ENCODE peak calls at places on chromosomes 12 and 14, in four cellular contexts. V, O, A and Z are unnamed samples.
A peak's percentile ranks its signal among the peaks of the same experiment; 100 is the strongest.

GRCh38 chr12:76266797-76267196 is 81.4 kb downstream of the BBS10 start:
- DNase-seq in V (no peak), O (no peak), A (no peak), Z (peak; percentile 96)

GRCh38 chr12:132204064-132204821 is 60.0 kb downstream of the NOC4L start:
- DNase-seq in A (no peak), O (no peak), V (no peak), Z (no peak)

GRCh38 chr14:21768116-21768874 is 94.7 kb upstream of the OR4E1 start:
- DNase-seq in O (peak; percentile 11), A (no peak), V (peak; percentile 42), Z (no peak)

GRCh38 chr12:32906407-32907165 is 10.0 kb upstream of the PKP2 start:
- DNase-seq in O (no peak), A (no peak), V (no peak), Z (no peak)

GRCh38 chr12:31362115-31362758 is 36.3 kb upstream of the SINHCAF start:
- DNase-seq in O (no peak), A (no peak), V (peak; percentile 33), Z (no peak)

GRCh38 chr12:122803937-122804336 is 29.6 kb downstream of the CCDC62 start:
- DNase-seq in A (no peak), V (no peak), O (no peak), Z (no peak)

GRCh38 chr12:91900971-91901370 is 244.7 kb downstream of the BTG1 start:
- DNase-seq in O (no peak), A (no peak), V (no peak), Z (no peak)

GRCh38 chr12:49098035-49098451 is 3.4 kb upstream of the DHH start:
- DNase-seq in A (no peak), O (peak; percentile 78), V (peak; percentile 76), Z (no peak)

GRCh38 chr14:25090716-25091454 is 40.9 kb upstream of the STXBP6 start:
- DNase-seq in A (no peak), O (no peak), V (peak; percentile 17), Z (no peak)

GRCh38 chr12:53976172-53976822 is 1.5 kb upstream of the HOTAIR start:
- DNase-seq in A (no peak), V (no peak), O (no peak), Z (no peak)

GRCh38 chr14:51004801-51005526 is 60.7 kb upstream of the PYGL start:
- DNase-seq in O (no peak), V (no peak), A (no peak), Z (no peak)

GRCh38 chr14:24171422-24172260 is at the start of gene REC8:
- DNase-seq in O (peak; percentile 97), A (peak; percentile 65), V (peak; percentile 94), Z (no peak)

GRCh38 chr12:64673490-64674169 is 63.3 kb downstream of the RASSF3 start:
- DNase-seq in O (peak; percentile 37), A (no peak), V (peak; percentile 24), Z (no peak)

GRCh38 chr14:48247972-48248371 is 572.6 kb upstream of the MDGA2 start:
- DNase-seq in O (no peak), A (no peak), V (no peak), Z (no peak)

GRCh38 chr12:107580750-107581529 is 104.7 kb upstream of the PWP1 start:
- DNase-seq in O (peak; percentile 67), V (peak; percentile 9), A (no peak), Z (no peak)

GRCh38 chr12:109264095-109264942 is 44.8 kb downstream of the FOXN4 start:
- DNase-seq in O (peak; percentile 90), V (peak; percentile 75), A (peak; percentile 77), Z (peak; percentile 68)

GRCh38 chr12:66290716-66291200 is 11.5 kb upstream of the HELB start:
- DNase-seq in V (no peak), O (no peak), A (no peak), Z (no peak)

GRCh38 chr14:56367416-56367815 is 212.2 kb upstream of the TMEM260 start:
- DNase-seq in A (no peak), V (no peak), O (no peak), Z (no peak)

GRCh38 chr14:81436296-81437138 is 36.4 kb upstream of the STON2 start:
- DNase-seq in V (peak; percentile 83), O (peak; percentile 97), A (peak; percentile 82), Z (peak; percentile 62)

GRCh38 chr14:100860556-100861187 is 34.8 kb downstream of the MEG3 start:
- DNase-seq in A (no peak), O (no peak), V (no peak), Z (no peak)

GRCh38 chr12:2306012-2306411 is 253.2 kb downstream of the CACNA1C start:
- DNase-seq in O (no peak), V (no peak), A (no peak), Z (no peak)

GRCh38 chr12:67460388-67460787 is 188.2 kb upstream of the DYRK2 start:
- DNase-seq in O (no peak), A (no peak), V (no peak), Z (no peak)

GRCh38 chr12:118061876-118062791 is 1.2 kb upstream of the WSB2 start:
- DNase-seq in A (peak; percentile 15), O (peak; percentile 62), V (peak; percentile 35), Z (no peak)

GRCh38 chr14:94559638-94560290 is 1.5 kb upstream of the SERPINA4 start:
- DNase-seq in V (no peak), A (no peak), O (no peak), Z (peak; percentile 72)

GRCh38 chr12:19190292-19191031 is 60.9 kb downstream of the PLEKHA5 start:
- DNase-seq in A (no peak), O (no peak), V (no peak), Z (no peak)

GRCh38 chr14:91727121-91727520 is 4.8 kb downstream of the CATSPERB start:
- DNase-seq in O (no peak), A (no peak), V (no peak), Z (no peak)

GRCh38 chr12:115354007-115354452 is 670.1 kb upstream of the TBX3 start:
- DNase-seq in V (no peak), O (no peak), A (peak; percentile 18), Z (peak; percentile 72)

GRCh38 chr12:6368906-6369525 is 6.3 kb downstream of the SCNN1A start:
- DNase-seq in V (no peak), A (no peak), O (no peak), Z (no peak)

GRCh38 chr14:57725399-57726077 is 140.4 kb downstream of the SLC35F4 start:
- DNase-seq in O (no peak), V (no peak), A (no peak), Z (no peak)

GRCh38 chr12:46363582-46364299 is 8.8 kb downstream of the SLC38A2 start:
- DNase-seq in V (no peak), A (no peak), O (no peak), Z (no peak)
- H3K36me3 ChIP-seq in V (peaks cover 100% of the 10 kb centered on the region), A (peaks cover 86% of the 10 kb centered on the region), O (peaks cover 100% of the 10 kb centered on the region), Z (peaks cover 16% of the 10 kb centered on the region)

DNA sequence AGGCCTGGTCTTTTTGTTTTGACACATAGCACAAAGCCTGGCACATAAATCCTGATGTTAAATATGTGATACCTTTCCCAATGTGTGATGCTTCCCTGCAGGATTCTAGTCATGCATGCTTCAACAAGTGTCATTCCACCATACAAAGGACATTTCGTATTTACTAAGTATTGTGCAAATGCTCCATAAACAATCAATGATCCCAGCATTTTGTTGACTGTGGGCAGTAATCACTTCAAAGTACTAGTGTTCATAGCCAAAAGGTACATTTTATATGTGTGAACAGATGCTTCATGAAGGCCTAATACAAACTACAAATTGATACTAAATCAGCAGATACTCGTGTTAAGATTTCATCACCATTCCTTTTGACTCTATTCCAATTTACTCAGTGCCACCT is 4.4 kb downstream of the CCNB1IP1 start:
- DNase-seq in O (no peak), V (no peak), A (no peak), Z (no peak)
- H3K36me3 ChIP-seq in O (peaks cover 42% of the 10 kb centered on the region), V (peaks cover 71% of the 10 kb centered on the region), A (peaks cover 24% of the 10 kb centered on the region), Z (no peaks in the 10 kb centered on the region)

GRCh38 chr12:68727776-68728175 is 18.2 kb upstream of the SLC35E3 start:
- DNase-seq in O (no peak), A (no peak), V (no peak), Z (no peak)

DNA sequence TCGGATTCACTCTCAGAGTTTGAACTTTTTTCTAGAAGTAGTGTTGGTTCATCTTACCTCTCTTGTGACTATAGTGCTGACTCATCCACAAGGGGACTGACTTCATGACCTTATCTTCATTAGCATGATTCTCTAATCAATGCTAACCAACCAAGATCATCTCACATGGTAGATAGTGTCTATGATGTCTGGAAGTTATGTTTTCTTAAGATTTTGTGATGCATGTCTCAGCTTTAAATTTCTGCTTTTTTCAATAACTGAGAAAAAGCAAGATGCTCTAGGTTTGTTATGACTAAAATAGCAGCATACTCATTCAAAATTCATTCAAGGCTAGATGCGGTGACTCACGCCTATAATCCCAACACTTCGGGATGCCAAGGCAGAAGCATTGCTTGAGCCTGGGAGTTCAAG is 12.3 kb upstream of the SLC35E3 start:
- DNase-seq in O (no peak), V (no peak), A (no peak), Z (no peak)
- H3K36me3 ChIP-seq in O (peaks cover 39% of the 10 kb centered on the region), V (peaks cover 98% of the 10 kb centered on the region), A (peaks cover 51% of the 10 kb centered on the region), Z (peaks cover 67% of the 10 kb centered on the region)

DNA sequence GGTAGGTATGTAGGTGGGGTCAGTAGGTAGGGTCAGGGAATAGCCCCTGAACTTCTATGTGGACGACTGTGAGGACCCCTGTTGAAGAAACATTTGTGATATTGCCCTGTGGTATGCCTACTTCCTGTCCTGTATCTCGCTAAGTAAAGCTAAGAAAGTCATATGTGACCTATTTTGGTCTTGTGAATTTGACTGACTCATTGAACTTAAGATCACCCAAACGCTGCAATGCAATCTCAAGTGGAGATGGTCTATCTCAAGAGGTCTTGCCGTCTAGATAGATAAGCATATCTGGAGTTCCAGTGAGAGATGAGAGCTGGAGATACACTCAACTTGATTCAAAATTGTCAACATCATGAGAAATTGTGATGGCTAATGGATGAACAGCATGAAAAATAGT is 73.8 kb downstream of the TRAFD1 start:
- DNase-seq in V (no peak), A (no peak), O (no peak), Z (no peak)
- H3K36me3 ChIP-seq in V (peaks cover 88% of the 10 kb centered on the region), A (peaks cover 46% of the 10 kb centered on the region), O (peaks cover 30% of the 10 kb centered on the region), Z (peaks cover 91% of the 10 kb centered on the region)

GRCh38 chr12:15853877-15854276 is 28.3 kb upstream of the STRAP start:
- DNase-seq in V (no peak), A (no peak), O (no peak), Z (no peak)
- H3K36me3 ChIP-seq in V (no peaks in the 10 kb centered on the region), A (no peaks in the 10 kb centered on the region), O (no peaks in the 10 kb centered on the region), Z (no peaks in the 10 kb centered on the region)